ENCODE peak calls at places on chromosomes 2 and 18, in eight cellular contexts. Y is T-helper 1 cell; M is T-helper 2 cell; F is stimulated activated CD8-positive, alpha-beta memory T cell treated with anti-CD3 and anti-CD28 coated beads, Interleukin-4, amount 100 ng/mL, for 24 hours; A is tibial nerve; Z is CD4-positive, alpha-beta memory T cell; P is colonic mucosa; H is RKO. Q is an unnamed sample.

GRCh38 chr2:197324801-197325200 is 14.2 kb upstream of the ANKRD44 start:
- DNase-seq in H (no peak), Y (no peak), A (no peak), P (no peak), F (no peak), M (no peak), Z (no peak), Q (no peak)

GRCh38 chr2:70211595-70211994 is 20.8 kb upstream of the C2orf42 start:
- DNase-seq in A (no peak), Y (no peak), Z (no peak), P (no peak), H (no peak), M (no peak), F (no peak), Q (no peak)

GRCh38 chr2:175955168-175955567 is 46.9 kb downstream of the LNPK start:
- DNase-seq in Y (no peak), M (no peak), Z (no peak), P (no peak), H (no peak), F (no peak), A (no peak), Q (no peak)

GRCh38 chr2:240611601-240612210 is 13.6 kb upstream of the GPR35 start:
- DNase-seq in P (no peak), Z (peak; percentile 32), Y (no peak), H (no peak), M (no peak), F (no peak), A (peak; percentile 0), Q (no peak)

GRCh38 chr18:54742654-54743053 is 85.6 kb upstream of the RAB27B start:
- DNase-seq in P (peak; percentile 41), F (no peak), M (no peak), Z (no peak), A (peak; percentile 65), Y (no peak), H (no peak), Q (peak; percentile 37)

GRCh38 chr2:39264733-39265132 is 21.0 kb upstream of the CDKL4 start:
- DNase-seq in P (no peak), H (no peak), Y (no peak), A (no peak), Z (no peak), M (no peak), F (no peak), Q (no peak)

GRCh38 chr2:196293751-196294486 is 122.5 kb upstream of the STK17B start:
- DNase-seq in Y (no peak), H (peak; percentile 71), A (no peak), F (no peak), P (no peak), Z (no peak), M (no peak), Q (peak; percentile 63)

GRCh38 chr2:67650292-67651133 is 253.4 kb downstream of the ETAA1 start:
- DNase-seq in Y (no peak), A (peak; percentile 53), F (no peak), H (peak; percentile 14), M (no peak), P (peak; percentile 62), Z (no peak), Q (peak; percentile 65)

GRCh38 chr18:47507651-47508050 is 256.2 kb upstream of the SKOR2 start:
- DNase-seq in M (no peak), Y (no peak), F (no peak), H (no peak), Z (no peak), P (no peak), A (no peak), Q (no peak)

GRCh38 chr2:54422072-54422581 is 34.0 kb upstream of the SPTBN1 start:
- DNase-seq in H (no peak), F (peak; percentile 14), Z (peak; percentile 60), P (no peak), M (no peak), A (no peak), Y (no peak), Q (no peak)

GRCh38 chr2:65553504-65554074 is 121.2 kb upstream of the SPRED2 start:
- DNase-seq in H (no peak), A (no peak), Y (no peak), M (no peak), Z (no peak), F (no peak), P (no peak), Q (no peak)

GRCh38 chr2:26637811-26638310 is 3.3 kb downstream of the CIB4 start:
- DNase-seq in F (no peak), H (no peak), A (no peak), M (no peak), Y (no peak), P (no peak), Z (no peak), Q (no peak)

GRCh38 chr2:141911485-141912066 is 219.2 kb downstream of the LRP1B start:
- DNase-seq in Y (no peak), A (no peak), F (no peak), H (peak; percentile 30), Z (no peak), P (no peak), M (no peak), Q (peak; percentile 40)

GRCh38 chr18:49933530-49933929 is 120.2 kb upstream of the ACAA2 start:
- DNase-seq in F (no peak), H (no peak), M (no peak), A (no peak), Y (no peak), Z (no peak), P (no peak), Q (no peak)

GRCh38 chr2:221675509-221675908 is 103.4 kb upstream of the EPHA4 start:
- DNase-seq in P (no peak), F (no peak), Z (no peak), M (no peak), H (no peak), Y (no peak), A (no peak), Q (no peak)

GRCh38 chr2:70503896-70504295 is 49.7 kb downstream of the TGFA start:
- DNase-seq in H (no peak), F (no peak), P (no peak), A (no peak), Z (no peak), Y (no peak), M (no peak), Q (no peak)

GRCh38 chr18:21004721-21005120 is 106.9 kb downstream of the ROCK1 start:
- DNase-seq in P (no peak), F (no peak), M (no peak), Y (no peak), H (no peak), A (no peak), Z (no peak), Q (peak; percentile 42)

GRCh38 chr2:9250498-9251153 is 44.0 kb downstream of the ASAP2 start:
- DNase-seq in H (no peak), Z (no peak), F (no peak), P (peak; percentile 59), A (no peak), M (no peak), Y (no peak), Q (no peak)